ENCODE peak calls at places on chromosome 16, in seven cellular contexts. M is NCI-H226, K is occipital lobe, Q is brain microvascular endothelial cell, L is HEK293T, Z is activated T-helper 1 cell treated with Interleukin-2 at 50 U/mL for 16 hours, E is heart right ventricle. G is an unnamed sample.

GRCh38 chr16:50313596-50314483 is 47.5 kb downstream of the ADCY7 start:
- DNase-seq in M (no peak), K (peak), Q (peak), L (no peak), Z (peak), E (peak), G (no peak)

GRCh38 chr16:25553711-25554436 is 137.9 kb upstream of the HS3ST4 start:
- DNase-seq in M (peak), K (no peak), Q (no peak), L (no peak), Z (no peak), E (no peak), G (no peak)

GRCh38 chr16:89601906-89602272 is 11.6 kb upstream of the DPEP1 start:
- DNase-seq in M (peak), K (no peak), Q (no peak), L (no peak), Z (no peak), E (no peak), G (no peak)

GRCh38 chr16:50696575-50697420 is 3.4 kb downstream of the NOD2 start:
- DNase-seq in M (peak), K (no peak), Q (peak), L (no peak), Z (peak), E (peak), G (no peak)

GRCh38 chr16:24844101-24845030 is 1.4 kb upstream of the SLC5A11 start:
- DNase-seq in M (peak), K (no peak), Q (no peak), L (no peak), Z (no peak), E (no peak), G (no peak)

GRCh38 chr16:86865866-86866675 is 287.7 kb downstream of the FOXL1 start:
- DNase-seq in M (no peak), K (no peak), Q (no peak), L (no peak), Z (no peak), E (peak), G (no peak)

GRCh38 chr16:11359370-11359769 is 14.1 kb downstream of the RMI2 start:
- DNase-seq in M (peak), K (no peak), Q (peak), L (no peak), Z (no peak), E (no peak), G (no peak)

GRCh38 chr16:86019446-86020047 is 120.6 kb downstream of the IRF8 start:
- DNase-seq in M (no peak), K (no peak), Q (no peak), L (peak), Z (no peak), E (no peak), G (no peak)

GRCh38 chr16:12059216-12059769 is 82.8 kb downstream of the SNX29 start:
- DNase-seq in M (no peak), K (no peak), Q (no peak), L (no peak), Z (no peak), E (peak), G (no peak)

GRCh38 chr16:70496513-70496912 is 26.8 kb downstream of the COG4 start:
- DNase-seq in M (no peak), K (no peak), Q (no peak), L (no peak), Z (no peak), E (no peak), G (no peak)

GRCh38 chr16:85914423-85914794 is 15.4 kb downstream of the IRF8 start:
- DNase-seq in M (no peak), K (no peak), Q (no peak), L (no peak), Z (no peak), E (no peak), G (no peak)

GRCh38 chr16:84791088-84791487 is 28.7 kb upstream of the CRISPLD2 start:
- DNase-seq in M (no peak), K (no peak), Q (no peak), L (no peak), Z (no peak), E (no peak), G (no peak)

GRCh38 chr16:85047867-85048455 is 20.4 kb downstream of the KIAA0513 start:
- DNase-seq in M (no peak), K (no peak), Q (no peak), L (no peak), Z (no peak), E (no peak), G (no peak)

GRCh38 chr16:14225457-14225856 is 154.3 kb downstream of the MRTFB start:
- DNase-seq in M (no peak), K (no peak), Q (no peak), L (no peak), Z (no peak), E (no peak), G (no peak)

GRCh38 chr16:85246473-85246872 is 134.2 kb upstream of the CIBAR2 start:
- DNase-seq in M (no peak), K (no peak), Q (no peak), L (no peak), Z (no peak), E (no peak), G (no peak)

GRCh38 chr16:87303962-87304521 is 13.2 kb downstream of the C16orf95 start:
- DNase-seq in M (no peak), K (no peak), Q (no peak), L (no peak), Z (no peak), E (no peak), G (no peak)

GRCh38 chr16:24988593-24989338 is 26.4 kb downstream of the ARHGAP17 start:
- DNase-seq in M (peak), K (no peak), Q (peak), L (peak), Z (no peak), E (no peak), G (no peak)

GRCh38 chr16:88673685-88674398 is 11.0 kb upstream of the MVD start:
- DNase-seq in M (no peak), K (no peak), Q (no peak), L (no peak), Z (no peak), E (peak), G (no peak)

GRCh38 chr16:11183951-11184350 is 72.1 kb downstream of the SOCS1 start:
- DNase-seq in M (no peak), K (no peak), Q (no peak), L (no peak), Z (no peak), E (no peak), G (no peak)

GRCh38 chr16:31477220-31478216 is 5.4 kb upstream of the SLC5A2 start:
- DNase-seq in M (peak), K (no peak), Q (no peak), L (no peak), Z (no peak), E (no peak), G (no peak)

GRCh38 chr16:22077700-22078313 is 14.5 kb upstream of the VWA3A start:
- DNase-seq in M (no peak), K (peak), Q (peak), L (peak), Z (peak), E (peak), G (no peak)

GRCh38 chr16:47565454-47565853 is 104.3 kb downstream of the PHKB start:
- DNase-seq in M (peak), K (no peak), Q (peak), L (no peak), Z (no peak), E (peak), G (no peak)

GRCh38 chr16:11099672-11100195 is 155.4 kb downstream of the CLEC16A start:
- DNase-seq in M (no peak), K (no peak), Q (no peak), L (no peak), Z (no peak), E (no peak), G (no peak)

GRCh38 chr16:19817875-19818274 is 66.8 kb downstream of the GPRC5B start:
- DNase-seq in M (no peak), K (no peak), Q (no peak), L (no peak), Z (no peak), E (no peak), G (no peak)

GRCh38 chr16:54077412-54077821 is 209.2 kb downstream of the IRX3 start:
- DNase-seq in M (peak), K (no peak), Q (peak), L (no peak), Z (no peak), E (no peak), G (no peak)

GRCh38 chr16:68041783-68042182 is 18.7 kb downstream of the DUS2 start:
- DNase-seq in M (no peak), K (no peak), Q (no peak), L (no peak), Z (no peak), E (no peak), G (no peak)

G was measured in DMS153.